ENCODE peak calls at places on chromosomes 12 and 14, in six cellular contexts. E, N, S, X, G and J are unnamed samples.

GRCh38 chr12:88934163-88934747 is 354.0 kb upstream of the KITLG start:
- DNase-seq in E (no peak), N (no peak), S (no peak), X (no peak), G (no peak), J (peak)

GRCh38 chr14:76331328-76332011 is 44.5 kb upstream of the ESRRB start:
- DNase-seq in E (no peak), N (no peak), S (no peak), X (no peak), G (no peak), J (no peak)

GRCh38 chr12:64400041-64400440 is 4.2 kb upstream of the XPOT start:
- DNase-seq in E (peak), N (no peak), S (no peak), X (no peak), G (no peak), J (no peak)

GRCh38 chr12:90987101-90987500 is 17.7 kb downstream of the EPYC start:
- DNase-seq in E (peak), N (no peak), S (no peak), X (no peak), G (no peak), J (no peak)

GRCh38 chr14:99772371-99773283 is 20.6 kb upstream of the EML1 start:
- DNase-seq in E (peak), N (no peak), S (peak), X (peak), G (no peak), J (no peak)

GRCh38 chr14:59869381-59870255 is 958 bp downstream of the RTN1 start:
- DNase-seq in E (no peak), N (no peak), S (no peak), X (peak), G (no peak), J (no peak)

GRCh38 chr12:65593206-65593833 is 231.0 kb upstream of the HMGA2 start:
- DNase-seq in E (no peak), N (no peak), S (no peak), X (no peak), G (no peak), J (no peak)

GRCh38 chr12:44038411-44038810 is 202.5 kb downstream of the TMEM117 start:
- DNase-seq in E (no peak), N (no peak), S (no peak), X (no peak), G (no peak), J (no peak)

GRCh38 chr14:22200977-22201605 is 387.9 kb downstream of the DAD1 start:
- DNase-seq in E (peak), N (no peak), S (no peak), X (peak), G (no peak), J (peak)

GRCh38 chr14:54675236-54676125 is 108.6 kb downstream of the SAMD4A start:
- DNase-seq in E (peak), N (no peak), S (no peak), X (no peak), G (no peak), J (no peak)

GRCh38 chr12:93079271-93079670 is 150.2 kb upstream of the EEA1 start:
- DNase-seq in E (no peak), N (no peak), S (no peak), X (no peak), G (no peak), J (no peak)

GRCh38 chr14:98741523-98741922 is 530.5 kb downstream of the BCL11B start:
- DNase-seq in E (no peak), N (no peak), S (no peak), X (no peak), G (no peak), J (no peak)

GRCh38 chr12:47811581-47812484 is 7.9 kb downstream of the HDAC7 start:
- DNase-seq in E (no peak), N (no peak), S (peak), X (no peak), G (no peak), J (peak)